ENCODE peak calls at places on chromosomes 3 and 15, in nine cellular contexts. H, D, A, I, F, P, B, Q and U are unnamed samples.

GRCh38 chr3:16122661-16123060 is 51.8 kb upstream of the GALNT15 start:
- DNase-seq in B (no peak), H (no peak), Q (peak), F (no peak), D (no peak), P (no peak), I (no peak), A (no peak), U (no peak)

GRCh38 chr3:115931581-115931980 is 308.3 kb downstream of the GAP43 start:
- DNase-seq in P (no peak), I (no peak), B (no peak), H (no peak), D (no peak), A (no peak), Q (no peak), F (no peak), U (no peak)

GRCh38 chr3:23629181-23629893 is 176.4 kb upstream of the UBE2E1 start:
- DNase-seq in P (no peak), F (no peak), H (no peak), A (no peak), Q (peak), I (peak), D (no peak), B (no peak), U (no peak)

GRCh38 chr3:172513488-172513887 is 9.7 kb downstream of the TNFSF10 start:
- DNase-seq in B (no peak), A (no peak), F (no peak), P (no peak), Q (peak), H (no peak), D (no peak), I (no peak), U (no peak)

GRCh38 chr15:66484539-66485112 is 12.9 kb downstream of the SNAPC5 start:
- DNase-seq in I (no peak), F (no peak), A (no peak), H (no peak), P (no peak), Q (no peak), D (no peak), B (no peak), U (no peak)

GRCh38 chr15:70098170-70098460 is 398 bp upstream of the TLE3 start:
- DNase-seq in F (no peak), B (no peak), I (no peak), D (no peak), A (no peak), Q (no peak), H (no peak), P (no peak), U (no peak)

GRCh38 chr3:5787863-5788488 is 600.5 kb downstream of the EDEM1 start:
- DNase-seq in P (peak), H (peak), I (no peak), A (peak), Q (no peak), D (no peak), B (no peak), F (no peak), U (no peak)

GRCh38 chr3:73485877-73486311 is 138.8 kb downstream of the PDZRN3 start:
- DNase-seq in P (no peak), D (no peak), A (no peak), F (no peak), I (no peak), H (no peak), Q (no peak), B (no peak), U (no peak)

GRCh38 chr15:43808960-43809678 is 8.7 kb downstream of the HYPK start:
- DNase-seq in P (no peak), A (no peak), H (no peak), B (no peak), D (no peak), Q (no peak), F (no peak), I (no peak), U (no peak)

GRCh38 chr3:139897759-139898158 is 37.2 kb upstream of the CLSTN2 start:
- DNase-seq in B (no peak), F (no peak), A (no peak), P (no peak), I (no peak), Q (no peak), H (no peak), D (no peak), U (no peak)

GRCh38 chr3:4732974-4733373 is 239.8 kb downstream of the ITPR1 start:
- DNase-seq in D (no peak), I (no peak), F (no peak), A (no peak), Q (no peak), B (no peak), P (no peak), H (no peak), U (no peak)

GRCh38 chr3:161863775-161864174 is 367.2 kb downstream of the OTOL1 start:
- DNase-seq in I (no peak), A (no peak), H (no peak), D (no peak), F (no peak), B (no peak), P (no peak), Q (no peak), U (no peak)

GRCh38 chr3:194738254-194739093 is 52.8 kb downstream of the FAM43A start:
- DNase-seq in Q (peak), B (peak), P (peak), F (no peak), D (no peak), A (peak), H (no peak), I (no peak), U (peak)

GRCh38 chr15:51079226-51079625 is 15.5 kb downstream of the TNFAIP8L3 start:
- DNase-seq in P (no peak), I (no peak), D (no peak), B (no peak), A (no peak), F (no peak), Q (no peak), H (no peak), U (no peak)

GRCh38 chr3:120419797-120420196 is 31.0 kb downstream of the FSTL1 start:
- DNase-seq in B (no peak), P (no peak), F (no peak), I (no peak), A (no peak), H (no peak), Q (no peak), D (no peak), U (no peak)

GRCh38 chr3:41002104-41002503 is 197.2 kb upstream of the CTNNB1 start:
- DNase-seq in B (no peak), Q (no peak), I (no peak), H (no peak), D (no peak), P (no peak), A (no peak), F (no peak), U (no peak)

GRCh38 chr15:49530106-49530505 is 90.5 kb downstream of the FAM227B start:
- DNase-seq in I (no peak), B (no peak), P (no peak), F (no peak), Q (peak), D (no peak), H (no peak), A (no peak), U (no peak)

GRCh38 chr3:178703268-178703975 is 167.2 kb downstream of the KCNMB2 start:
- DNase-seq in B (no peak), H (no peak), D (no peak), Q (peak), I (peak), A (no peak), P (no peak), F (no peak), U (peak)

GRCh38 chr3:49610881-49611280 is 56.6 kb downstream of the BSN start:
- DNase-seq in I (no peak), D (no peak), P (no peak), H (no peak), A (no peak), Q (no peak), F (no peak), B (no peak), U (no peak)

GRCh38 chr3:24457719-24458118 is 36.9 kb downstream of the THRB start:
- DNase-seq in F (no peak), A (no peak), P (no peak), I (no peak), D (no peak), B (no peak), Q (no peak), H (no peak), U (no peak)

GRCh38 chr15:48627260-48627969 is 18.1 kb downstream of the FBN1 start:
- DNase-seq in B (no peak), F (no peak), Q (peak), P (no peak), D (no peak), I (no peak), A (no peak), H (no peak), U (no peak)

GRCh38 chr3:1609416-1609815 is 489.2 kb upstream of the CNTN4 start:
- DNase-seq in P (no peak), Q (no peak), I (no peak), B (no peak), A (no peak), H (peak), F (no peak), D (no peak), U (no peak)

GRCh38 chr3:35671483-35671882 is 32.2 kb downstream of the ARPP21 start:
- DNase-seq in A (no peak), H (no peak), D (no peak), I (no peak), F (no peak), Q (no peak), P (no peak), B (no peak), U (no peak)